ENCODE peak calls at places on chromosomes 12 and 14, in nine cellular contexts. C, P, R, D, K, J, O, I and L are unnamed samples.

GRCh38 chr12:17588968-17589367 is 501.0 kb downstream of the RERGL start:
- DNase-seq in P (no peak), O (no peak), I (no peak), D (no peak), C (no peak), K (no peak), J (no peak), R (no peak), L (no peak)

GRCh38 chr12:30795660-30796507 is 41.1 kb upstream of the CAPRIN2 start:
- DNase-seq in R (peak), P (peak), K (peak), O (no peak), I (peak), J (peak), C (peak), D (peak), L (peak)

GRCh38 chr12:62158416-62159360 is 101.5 kb upstream of the USP15 start:
- DNase-seq in J (no peak), K (no peak), O (no peak), D (no peak), C (no peak), I (no peak), R (no peak), P (no peak), L (no peak)

GRCh38 chr12:53052419-53053222 is 2.8 kb downstream of the TNS2 start:
- DNase-seq in D (peak), R (peak), J (peak), I (peak), P (peak), C (no peak), K (peak), O (no peak), L (peak)

GRCh38 chr12:132866251-132866828 is 21.1 kb downstream of the CHFR start:
- DNase-seq in K (peak), P (peak), R (peak), O (no peak), I (peak), J (peak), C (no peak), D (no peak), L (peak)

GRCh38 chr14:73753043-73753886 is 39.1 kb upstream of the PNMA1 start:
- DNase-seq in D (peak), P (peak), J (no peak), K (no peak), O (no peak), I (no peak), R (peak), C (no peak), L (peak)

GRCh38 chr12:1481919-1482318 is 112.5 kb downstream of the FBXL14 start:
- DNase-seq in P (no peak), I (no peak), O (no peak), J (no peak), K (no peak), C (no peak), D (no peak), R (no peak), L (no peak)

GRCh38 chr12:44286821-44287220 is 450.9 kb downstream of the TMEM117 start:
- DNase-seq in J (no peak), I (no peak), D (no peak), R (no peak), P (no peak), C (no peak), O (no peak), K (no peak), L (no peak)

GRCh38 chr14:77067632-77068514 is 30.2 kb upstream of the CIPC start:
- DNase-seq in P (peak), O (no peak), I (peak), K (peak), R (peak), C (peak), J (peak), D (peak), L (peak)

GRCh38 chr12:45407188-45407850 is 191.4 kb downstream of the ANO6 start:
- DNase-seq in J (no peak), P (peak), O (no peak), C (no peak), D (peak), K (peak), R (peak), I (peak), L (peak)

GRCh38 chr12:12903642-12904609 is 12.6 kb downstream of the GPRC5A start:
- DNase-seq in D (no peak), I (no peak), P (no peak), J (no peak), C (no peak), O (no peak), R (no peak), K (no peak), L (no peak)

GRCh38 chr14:54675236-54676125 is 108.6 kb downstream of the SAMD4A start:
- DNase-seq in P (no peak), K (no peak), R (no peak), J (peak), C (no peak), O (no peak), I (no peak), D (no peak), L (no peak)

GRCh38 chr12:48180857-48181495 is 2.5 kb upstream of the CCDC184 start:
- DNase-seq in J (no peak), O (no peak), R (no peak), P (no peak), I (no peak), D (no peak), C (no peak), K (no peak), L (no peak)

GRCh38 chr12:14950982-14951746 is 10.2 kb downstream of the ARHGDIB start:
- DNase-seq in D (no peak), I (no peak), O (no peak), C (no peak), J (no peak), K (peak), P (no peak), R (peak), L (peak)

GRCh38 chr12:105257321-105257728 is 21.4 kb upstream of the APPL2 start:
- DNase-seq in C (no peak), P (no peak), O (no peak), I (peak), D (no peak), R (peak), J (peak), K (peak), L (peak)

GRCh38 chr14:70317969-70318634 is 41.4 kb downstream of the COX16 start:
- DNase-seq in I (peak), R (peak), J (peak), C (no peak), P (no peak), D (peak), O (no peak), K (peak), L (peak)

GRCh38 chr14:69901113-69901951 is 22.1 kb downstream of the SMOC1 start:
- DNase-seq in C (no peak), P (no peak), J (peak), D (no peak), R (peak), O (no peak), K (peak), I (peak), L (peak)

GRCh38 chr12:53065975-53066593 is 13.1 kb downstream of the SPRYD3 start:
- DNase-seq in J (peak), P (peak), R (peak), C (peak), D (peak), I (peak), K (peak), O (no peak), L (peak)

GRCh38 chr12:52033506-52034258 is 17.6 kb upstream of the NR4A1 start:
- DNase-seq in K (no peak), C (no peak), P (peak), I (no peak), J (no peak), O (no peak), R (no peak), D (peak), L (no peak)

GRCh38 chr12:63802012-63802608 is 22.4 kb downstream of the RXYLT1 start:
- DNase-seq in J (peak), C (no peak), P (no peak), I (peak), R (peak), O (no peak), K (peak), D (no peak), L (peak)

GRCh38 chr12:31772685-31773222 is 43.9 kb upstream of the AMN1 start:
- DNase-seq in P (no peak), R (no peak), O (no peak), J (no peak), K (no peak), D (no peak), C (no peak), I (no peak), L (no peak)

GRCh38 chr14:63383776-63384367 is 65.1 kb upstream of the GPHB5 start:
- DNase-seq in K (no peak), C (no peak), D (no peak), P (no peak), O (peak), R (no peak), J (no peak), I (no peak), L (no peak)

GRCh38 chr12:49347307-49348237 is 884 bp downstream of the DNAJC22 start:
- DNase-seq in I (peak), K (peak), C (peak), J (peak), R (peak), P (peak), D (peak), O (no peak), L (peak)

GRCh38 chr12:1845886-1846285 is 25.5 kb downstream of the LRTM2 start:
- DNase-seq in O (no peak), D (no peak), C (no peak), K (no peak), R (no peak), I (no peak), P (no peak), J (no peak), L (no peak)

GRCh38 chr12:71935594-71935993 is 3.1 kb upstream of the TPH2 start:
- DNase-seq in I (peak), D (no peak), K (no peak), R (no peak), C (no peak), J (no peak), O (peak), P (no peak), L (no peak)

GRCh38 chr14:91866061-91866460 is 1.3 kb downstream of the TC2N start:
- DNase-seq in P (no peak), C (no peak), D (no peak), O (no peak), K (peak), R (peak), J (peak), I (no peak), L (no peak)

GRCh38 chr12:1928439-1929121 is 10.1 kb upstream of the CACNA2D4 start:
- DNase-seq in C (no peak), P (no peak), K (no peak), I (no peak), R (no peak), J (no peak), O (no peak), D (no peak), L (no peak)

GRCh38 chr12:33988888-33989287 is 33.4 kb upstream of the ALG10 start:
- DNase-seq in K (no peak), C (no peak), P (no peak), R (no peak), J (no peak), O (no peak), I (no peak), D (no peak), L (no peak)

GRCh38 chr12:98503593-98504367 is 11.6 kb upstream of the TMPO start:
- DNase-seq in C (peak), I (peak), O (peak), R (peak), J (peak), K (peak), D (peak), P (peak), L (peak)

GRCh38 chr12:105504286-105504685 is 173.8 kb downstream of the C12orf75 start:
- DNase-seq in O (no peak), I (no peak), K (no peak), J (no peak), R (no peak), P (no peak), C (no peak), D (no peak), L (no peak)

GRCh38 chr12:49413010-49413409 is 45.7 kb downstream of the SPATS2 start:
- DNase-seq in O (no peak), I (peak), R (peak), P (no peak), J (peak), D (no peak), K (no peak), C (no peak), L (peak)

GRCh38 chr12:46221255-46222128 is 47.4 kb downstream of the SLC38A1 start:
- DNase-seq in I (peak), D (no peak), R (peak), P (no peak), K (peak), C (no peak), J (peak), O (no peak), L (peak)

GRCh38 chr14:101761881-101762529 is 496 bp downstream of the PPP2R5C start:
- DNase-seq in K (no peak), R (peak), I (no peak), P (peak), O (no peak), D (peak), J (no peak), C (peak), L (no peak)

GRCh38 chr12:89862511-89863331 is 154.1 kb upstream of the ATP2B1 start:
- DNase-seq in I (no peak), C (no peak), J (peak), R (peak), K (peak), D (no peak), P (no peak), O (peak), L (no peak)

GRCh38 chr14:36857136-36857535 is 195.5 kb downstream of the PAX9 start:
- DNase-seq in I (no peak), R (no peak), C (no peak), D (no peak), K (no peak), P (no peak), O (no peak), J (no peak), L (no peak)

GRCh38 chr12:65787056-65787855 is 37.0 kb upstream of the HMGA2 start:
- DNase-seq in O (no peak), K (peak), J (no peak), R (no peak), C (no peak), I (no peak), D (peak), P (no peak), L (no peak)

DNA sequence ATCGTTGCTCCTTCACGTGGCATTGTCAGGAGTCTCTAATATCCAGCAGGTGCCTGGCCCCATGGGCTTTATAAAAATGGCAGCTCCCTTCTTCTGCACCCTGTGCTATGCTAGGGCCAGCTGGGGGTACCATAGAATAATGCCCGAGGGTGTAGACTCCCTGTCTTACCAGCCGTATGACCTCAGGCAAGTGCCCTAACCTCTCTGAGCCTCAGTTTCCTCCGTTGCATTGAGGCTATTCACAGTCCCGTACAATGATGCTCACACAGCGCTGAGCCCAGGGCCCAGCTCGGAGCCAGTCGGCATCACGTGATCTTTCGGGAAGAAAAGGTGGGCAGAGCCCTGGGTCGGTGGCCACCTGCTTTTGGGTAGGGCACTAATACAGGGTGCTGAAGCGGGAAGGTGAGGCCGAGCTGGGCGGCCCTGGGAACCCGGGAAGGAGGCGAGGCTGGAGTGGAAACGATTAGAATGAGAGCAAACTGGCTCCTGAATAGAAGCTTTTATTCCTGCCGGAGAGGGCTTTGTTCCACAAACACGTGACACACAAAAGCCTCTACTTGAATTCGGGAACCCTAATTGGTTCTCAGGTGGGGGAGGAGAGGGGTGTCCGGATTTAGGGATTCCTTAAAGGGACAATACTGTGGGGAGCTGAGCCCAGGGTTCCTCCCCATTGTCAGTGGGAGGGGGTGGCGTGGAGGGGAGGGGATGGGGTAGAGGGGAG is 19.9 kb upstream of the MSI1 start:
- DNase-seq in R (no peak), K (no peak), O (no peak), P (no peak), I (no peak), C (no peak), J (no peak), D (no peak), L (no peak)
- H3K4me3 ChIP-seq in R (no peak), K (no peak), O (no peak), P (no peak), I (no peak), C (no peak), J (no peak), D (no peak), L (no peak)

GRCh38 chr12:88519802-88520435 is 60.4 kb downstream of the KITLG start:
- DNase-seq in K (no peak), O (no peak), C (no peak), R (peak), P (no peak), J (no peak), I (peak), D (no peak), L (peak)
- TF ChIP-seq CTCF in K (no peak), O (no peak), C (no peak), R (no peak), P (no peak), J (no peak), I (no peak), D (no peak), L (no peak)

GRCh38 chr12:93378373-93379310 is 917 bp downstream of the NUDT4 start:
- DNase-seq in P (peak), K (peak), C (peak), J (peak), O (no peak), I (peak), R (peak), D (peak), L (peak)

GRCh38 chr12:93377252-93377542 is 528 bp upstream of the NUDT4 start:
- DNase-seq in I (no peak), J (no peak), D (no peak), K (no peak), P (no peak), C (no peak), R (no peak), O (no peak), L (no peak)

GRCh38 chr12:93373847-93374723 is 3.6 kb upstream of the NUDT4 start:
- DNase-seq in K (no peak), O (no peak), P (no peak), R (no peak), J (no peak), C (no peak), D (no peak), I (no peak), L (no peak)

GRCh38 chr12:93376436-93377251 is 1.1 kb upstream of the NUDT4 start:
- DNase-seq in P (peak), O (no peak), R (peak), I (peak), C (no peak), D (no peak), K (peak), J (peak), L (peak)

GRCh38 chr12:93375906-93376305 is 1.8 kb upstream of the NUDT4 start:
- DNase-seq in J (no peak), C (no peak), P (no peak), R (no peak), D (no peak), K (no peak), I (no peak), O (no peak), L (no peak)
- H3K4me3 ChIP-seq in J (no peak), C (no peak), P (no peak), R (no peak), D (peak), K (no peak), I (no peak), O (no peak), L (no peak)

GRCh38 chr12:78035913-78036658 is 205.4 kb downstream of the NAV3 start:
- DNase-seq in D (no peak), P (no peak), R (peak), I (peak), J (peak), O (no peak), C (no peak), K (no peak), L (peak)

GRCh38 chr12:78038986-78039385 is 208.3 kb downstream of the NAV3 start:
- DNase-seq in R (peak), K (no peak), I (peak), C (no peak), P (no peak), O (no peak), J (no peak), D (no peak), L (peak)

GRCh38 chr12:78036889-78037288 is 206.2 kb downstream of the NAV3 start:
- DNase-seq in R (no peak), J (no peak), I (no peak), K (no peak), D (no peak), P (no peak), O (no peak), C (no peak), L (no peak)

GRCh38 chr12:78038541-78038940 is 207.8 kb downstream of the NAV3 start:
- DNase-seq in D (no peak), J (no peak), O (no peak), K (no peak), I (no peak), P (no peak), C (no peak), R (no peak), L (no peak)

GRCh38 chr12:78037707-78038106 is 207.0 kb downstream of the NAV3 start:
- DNase-seq in O (no peak), K (no peak), J (no peak), D (no peak), C (no peak), I (no peak), R (no peak), P (no peak), L (no peak)
- TF ChIP-seq CTCF in O (peak), K (peak), J (no peak), D (no peak), C (no peak), I (no peak), R (peak), P (no peak), L (no peak)